ENCODE peak calls at places on chromosomes 7 and 10, in six cellular contexts. K, W, P, U, X and Q are unnamed samples.

GRCh38 chr7:45872116-45873034 is 507 bp downstream of the CCDC201 start:
- DNase-seq in X (no peak), K (no peak), P (peak), U (no peak), W (no peak), Q (no peak)

GRCh38 chr10:97718659-97719142 is 5.2 kb downstream of the MARVELD1 start:
- DNase-seq in K (no peak), U (no peak), P (no peak), X (no peak), W (peak), Q (no peak)

GRCh38 chr10:66281327-66281726 is 644.5 kb upstream of the LRRTM3 start:
- DNase-seq in W (no peak), K (no peak), P (no peak), U (no peak), X (no peak), Q (no peak)

GRCh38 chr7:151051108-151051507 is 2.8 kb downstream of the ASIC3 start:
- DNase-seq in U (peak), W (peak), X (peak), P (peak), K (peak), Q (peak)

GRCh38 chr10:132986576-132986975 is 44.2 kb upstream of the CFAP46 start:
- DNase-seq in K (no peak), W (no peak), X (no peak), U (no peak), P (no peak), Q (no peak)

GRCh38 chr7:144391823-144392255 is 11.7 kb downstream of the NOBOX start:
- DNase-seq in W (peak), P (peak), X (no peak), K (no peak), U (no peak), Q (no peak)

GRCh38 chr7:45695249-45695995 is 121.3 kb downstream of the ADCY1 start:
- DNase-seq in U (no peak), K (no peak), X (no peak), W (no peak), P (no peak), Q (no peak)

GRCh38 chr7:158700008-158700407 is 4.6 kb downstream of the NCAPG2 start:
- DNase-seq in P (no peak), X (no peak), K (no peak), U (no peak), W (no peak), Q (no peak)

GRCh38 chr7:134311807-134312206 is 4.9 kb downstream of the SLC35B4 start:
- DNase-seq in U (no peak), X (no peak), K (no peak), W (no peak), P (no peak), Q (no peak)

GRCh38 chr7:92612501-92612900 is 22.3 kb upstream of the FAM133B start:
- DNase-seq in P (no peak), W (peak), K (no peak), X (no peak), U (no peak), Q (no peak)

GRCh38 chr10:59465089-59465488 is 102.7 kb upstream of the FAM13C start:
- DNase-seq in X (no peak), P (no peak), K (no peak), W (peak), U (no peak), Q (no peak)
- TF ChIP-seq CTCF in X (no peak), P (no peak), K (peak), W (peak), U (no peak), Q (peak)

DNA sequence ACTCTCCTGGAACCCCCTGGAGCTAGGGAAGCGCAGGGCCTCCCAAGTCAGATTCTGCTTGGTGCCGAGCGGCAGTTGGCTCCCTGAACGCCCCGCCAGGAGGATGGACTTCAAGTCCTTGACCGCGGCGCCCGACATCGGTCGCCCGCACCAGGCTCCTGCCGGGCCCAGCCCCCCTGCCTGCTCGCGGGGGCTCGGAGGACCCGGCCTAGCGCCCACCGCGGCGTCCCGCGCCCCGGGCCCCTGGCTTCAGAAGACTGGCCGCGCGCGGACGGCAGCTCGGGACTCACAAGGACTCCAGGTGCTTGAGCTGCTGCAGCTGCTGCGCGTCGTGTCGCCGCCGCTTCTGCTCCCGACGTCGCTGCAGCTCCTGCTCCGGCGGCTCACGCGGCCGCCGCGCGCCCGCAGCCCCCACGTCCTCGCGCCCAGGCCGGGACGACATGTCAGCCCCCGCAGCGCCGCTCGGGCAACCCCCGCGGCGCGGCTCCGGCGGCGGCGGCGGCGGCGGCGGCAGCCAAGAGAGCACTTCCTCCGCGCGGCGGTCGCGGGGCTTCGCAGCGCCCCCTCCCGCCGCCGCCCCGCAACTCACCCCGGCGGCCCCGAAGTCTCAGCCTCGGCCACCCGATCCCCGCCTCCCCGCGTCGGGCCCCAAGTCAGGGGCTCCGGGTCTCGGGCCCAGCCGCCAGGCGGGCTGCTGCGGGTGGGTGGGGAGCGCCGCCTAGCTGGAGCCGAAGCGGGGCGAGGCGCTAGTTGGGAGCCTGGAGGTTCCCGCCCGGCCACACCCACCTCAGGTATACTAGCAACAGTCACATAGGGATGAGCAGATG is at the start of gene RP9:
- DNase-seq in P (peak), K (peak), W (peak), X (peak), U (peak), Q (peak)
- TF ChIP-seq CTCF in P (peak), K (peak), W (peak), X (peak), U (peak), Q (peak)

GRCh38 chr10:91495402-91495801 is 85.3 kb downstream of the HECTD2 start:
- DNase-seq in K (no peak), P (no peak), W (peak), U (no peak), X (no peak), Q (no peak)

GRCh38 chr10:91487914-91488577 is 77.9 kb downstream of the HECTD2 start:
- DNase-seq in W (no peak), U (no peak), K (no peak), X (no peak), P (no peak), Q (no peak)

DNA sequence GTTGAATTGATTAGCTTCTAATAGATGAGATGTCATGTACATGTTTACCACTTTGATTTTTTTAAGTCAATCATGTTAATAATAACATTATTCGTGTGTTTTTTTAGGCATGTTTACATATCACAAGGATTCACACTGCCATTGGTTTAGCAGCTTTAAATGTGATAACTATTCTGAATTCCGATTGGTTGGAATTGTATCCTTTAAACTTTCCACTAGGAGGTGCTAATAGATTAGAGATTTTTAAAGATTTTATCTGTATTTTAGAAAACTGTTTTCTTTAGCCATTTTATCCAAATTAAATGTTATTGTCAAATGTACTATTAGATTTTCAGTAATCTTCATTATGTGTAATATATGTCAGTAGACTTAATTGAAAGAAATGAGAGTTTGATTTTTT is 83.2 kb downstream of the HECTD2 start:
- DNase-seq in U (no peak), W (peak), X (no peak), K (no peak), P (peak), Q (no peak)
- TF ChIP-seq CTCF in U (peak), W (peak), X (peak), K (peak), P (peak), Q (no peak)

GRCh38 chr10:112448903-112449302 is 1.9 kb downstream of the VTI1A start:
- DNase-seq in K (no peak), U (no peak), P (no peak), W (no peak), X (no peak), Q (no peak)

GRCh38 chr10:112442063-112442462 is 4.7 kb downstream of the ZDHHC6 start:
- DNase-seq in P (no peak), U (no peak), W (no peak), X (no peak), K (no peak), Q (no peak)

GRCh38 chr10:112441520-112441919 is 5.2 kb downstream of the ZDHHC6 start:
- DNase-seq in K (no peak), W (no peak), X (no peak), U (no peak), P (no peak), Q (no peak)

GRCh38 chr10:112446055-112446854 is 459 bp downstream of the ZDHHC6 start:
- DNase-seq in X (no peak), W (peak), P (no peak), U (no peak), K (peak), Q (no peak)

GRCh38 chr10:112446855-112447691 is at the start of the genes VTI1A and ZDHHC6:
- DNase-seq in W (peak), K (peak), U (peak), X (peak), P (peak), Q (peak)
- TF ChIP-seq CTCF in W (no peak), K (no peak), U (peak), X (no peak), P (peak), Q (no peak)

GRCh38 chr10:78604286-78604685 is 464.5 kb upstream of the ZMIZ1 start:
- DNase-seq in U (no peak), P (no peak), X (no peak), K (no peak), W (no peak), Q (no peak)

GRCh38 chr10:78604721-78605120 is 464.0 kb upstream of the ZMIZ1 start:
- DNase-seq in P (no peak), U (no peak), K (no peak), X (no peak), W (no peak), Q (no peak)

GRCh38 chr10:78602201-78602917 is 466.4 kb upstream of the ZMIZ1 start:
- DNase-seq in W (no peak), P (no peak), K (no peak), U (no peak), X (no peak), Q (no peak)

GRCh38 chr10:78600740-78601139 is 468.0 kb upstream of the ZMIZ1 start:
- DNase-seq in P (no peak), W (peak), U (no peak), K (no peak), X (no peak), Q (no peak)

DNA sequence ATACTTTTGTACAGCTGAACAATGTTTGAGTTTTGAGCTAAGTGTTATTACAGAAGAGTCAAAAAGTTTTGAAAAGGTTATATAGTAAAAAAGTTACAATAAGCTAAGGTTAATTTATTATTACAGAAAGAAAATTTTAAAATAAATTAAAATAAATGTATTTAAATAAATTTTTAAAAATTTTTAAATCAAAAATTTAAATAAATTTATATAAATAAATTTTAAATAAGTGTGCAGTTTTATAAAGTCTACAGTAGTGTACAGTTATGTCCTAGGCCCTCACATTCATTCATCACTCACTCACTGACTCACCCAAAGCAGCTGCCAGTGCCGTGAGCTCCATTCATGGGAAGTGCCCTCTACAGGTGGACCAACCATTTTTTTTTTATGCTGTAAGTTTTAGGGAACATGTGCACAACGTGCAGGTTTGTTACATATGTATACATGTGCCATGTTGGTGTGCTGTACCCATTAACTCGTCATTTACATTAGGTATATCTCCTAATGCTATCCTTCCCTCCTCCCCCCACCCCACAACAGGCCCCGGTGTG is 462.9 kb upstream of the ZMIZ1 start:
- DNase-seq in P (no peak), U (no peak), X (no peak), W (no peak), K (no peak), Q (no peak)
- TF ChIP-seq CTCF in P (no peak), U (no peak), X (no peak), W (peak), K (no peak), Q (no peak)